ENCODE peak calls at places on chromosomes 16 and 17, in six cellular contexts. T, S, M, Q, W and H are unnamed samples.

GRCh38 chr17:81466564-81467472 is 45.8 kb downstream of the ACTG1 start:
- DNase-seq in T (no peak), S (no peak), M (no peak), Q (no peak), W (no peak), H (no peak)

GRCh38 chr17:61335845-61336655 is 63.6 kb upstream of the TBX2 start:
- DNase-seq in T (no peak), S (peak), M (no peak), Q (no peak), W (no peak), H (no peak)

GRCh38 chr17:61766520-61766919 is 96.8 kb downstream of the BRIP1 start:
- DNase-seq in T (no peak), S (no peak), M (no peak), Q (no peak), W (no peak), H (no peak)

GRCh38 chr16:30615358-30616076 is 5.3 kb upstream of the ZNF689 start:
- DNase-seq in T (no peak), S (no peak), M (peak), Q (peak), W (peak), H (peak)

GRCh38 chr16:3696425-3697218 is 20.7 kb downstream of the TRAP1 start:
- DNase-seq in T (peak), S (no peak), M (no peak), Q (no peak), W (no peak), H (no peak)

GRCh38 chr16:87764600-87765472 is 950 bp downstream of the KLHDC4 start:
- DNase-seq in T (no peak), S (no peak), M (no peak), Q (peak), W (no peak), H (no peak)

GRCh38 chr16:28218109-28218508 is 6.3 kb upstream of the XPO6 start:
- DNase-seq in T (no peak), S (no peak), M (no peak), Q (peak), W (peak), H (peak)

GRCh38 chr17:43958953-43959352 is 5.2 kb upstream of the PYY start:
- DNase-seq in T (no peak), S (no peak), M (no peak), Q (no peak), W (no peak), H (no peak)

GRCh38 chr16:89330177-89330856 is 112.8 kb downstream of the ZNF778 start:
- DNase-seq in T (no peak), S (no peak), M (no peak), Q (peak), W (no peak), H (no peak)

GRCh38 chr17:20066253-20066652 is 57.1 kb downstream of the SPECC1 start:
- DNase-seq in T (no peak), S (no peak), M (no peak), Q (no peak), W (no peak), H (no peak)

GRCh38 chr17:28370035-28370743 is at the start of gene VTN:
- DNase-seq in T (peak), S (no peak), M (no peak), Q (no peak), W (no peak), H (no peak)

GRCh38 chr17:46191332-46192210 is 1.7 kb downstream of the KANSL1 start:
- DNase-seq in T (no peak), S (no peak), M (peak), Q (peak), W (no peak), H (peak)

GRCh38 chr17:57563968-57564367 is 181.1 kb downstream of the CCDC182 start:
- DNase-seq in T (no peak), S (no peak), M (no peak), Q (no peak), W (no peak), H (no peak)

GRCh38 chr16:65123846-65124513 is 2.1 kb upstream of the CDH11 start:
- DNase-seq in T (no peak), S (no peak), M (no peak), Q (no peak), W (no peak), H (no peak)

GRCh38 chr17:66755101-66755943 is 79.6 kb upstream of the CACNG5 start:
- DNase-seq in T (no peak), S (peak), M (no peak), Q (no peak), W (no peak), H (no peak)